ENCODE peak calls at places on chromosome 6, in six cellular contexts. D is T follicular helper cell, T is activated B cell treated with CpG ODN at 0.5 μM for 24 hours, J is NCI-H1092, Z is AG08395, W is brain microvascular endothelial cell. E is an unnamed sample.

GRCh38 chr6:95501032-95501904 is 76.1 kb upstream of the MANEA start:
- DNase-seq in D (no peak), T (no peak), J (no peak), Z (no peak), W (no peak), E (no peak)

GRCh38 chr6:93036835-93037234 is 382.5 kb downstream of the EPHA7 start:
- DNase-seq in D (no peak), T (no peak), J (no peak), Z (no peak), W (peak), E (no peak)

GRCh38 chr6:71498643-71499042 is 210.0 kb downstream of the OGFRL1 start:
- DNase-seq in D (no peak), T (no peak), J (no peak), Z (no peak), W (no peak), E (no peak)

GRCh38 chr6:36853325-36853724 is 14.1 kb upstream of the CPNE5 start:
- DNase-seq in D (no peak), T (no peak), J (no peak), Z (peak), W (peak), E (no peak)

GRCh38 chr6:93407186-93407585 is 12.2 kb downstream of the EPHA7 start:
- DNase-seq in D (no peak), T (no peak), J (peak), Z (no peak), W (no peak), E (peak)

GRCh38 chr6:99348823-99349619 is 453 bp downstream of the FAXC start:
- DNase-seq in D (no peak), T (no peak), J (no peak), Z (no peak), W (no peak), E (no peak)

GRCh38 chr6:109056661-109057060 is 38.0 kb downstream of the SESN1 start:
- DNase-seq in D (no peak), T (no peak), J (no peak), Z (no peak), W (no peak), E (no peak)

GRCh38 chr6:80872194-80872950 is 765.9 kb downstream of the BCKDHB start:
- DNase-seq in D (no peak), T (no peak), J (no peak), Z (no peak), W (peak), E (no peak)

GRCh38 chr6:166076625-166077024 is 91.0 kb downstream of the TBXT start:
- DNase-seq in D (no peak), T (no peak), J (no peak), Z (no peak), W (no peak), E (no peak)

GRCh38 chr6:11731423-11731822 is 47.2 kb downstream of the ADTRP start:
- DNase-seq in D (no peak), T (no peak), J (no peak), Z (no peak), W (no peak), E (no peak)

GRCh38 chr6:27726620-27727023 is 185.6 kb downstream of the OR2B2 start:
- DNase-seq in D (no peak), T (no peak), J (no peak), Z (no peak), W (peak), E (no peak)

GRCh38 chr6:113997106-113997505 is 26.2 kb upstream of the HDAC2 start:
- DNase-seq in D (no peak), T (no peak), J (no peak), Z (peak), W (peak), E (no peak)

GRCh38 chr6:163335671-163336545 is 78.6 kb upstream of the QKI start:
- DNase-seq in D (no peak), T (no peak), J (no peak), Z (no peak), W (peak), E (no peak)

GRCh38 chr6:5334341-5334740 is 73.0 kb downstream of the FARS2 start:
- DNase-seq in D (no peak), T (no peak), J (no peak), Z (no peak), W (no peak), E (no peak)

GRCh38 chr6:5728726-5729434 is 277.8 kb downstream of the NRN1 start:
- DNase-seq in D (no peak), T (no peak), J (no peak), Z (peak), W (no peak), E (peak)

GRCh38 chr6:5078121-5078695 is 6.9 kb upstream of the PPP1R3G start:
- DNase-seq in D (no peak), T (no peak), J (no peak), Z (no peak), W (no peak), E (no peak)

GRCh38 chr6:141744194-141744925 is 388.4 kb upstream of the GJE1 start:
- DNase-seq in D (no peak), T (no peak), J (no peak), Z (peak), W (no peak), E (no peak)

GRCh38 chr6:35445691-35446090 is 6.4 kb upstream of the FANCE start:
- DNase-seq in D (no peak), T (no peak), J (no peak), Z (no peak), W (no peak), E (no peak)

GRCh38 chr6:3517350-3517749 is 60.5 kb upstream of the SLC22A23 start:
- DNase-seq in D (no peak), T (no peak), J (no peak), Z (peak), W (peak), E (no peak)

GRCh38 chr6:45949256-45949655 is 66.4 kb downstream of the CLIC5 start:
- DNase-seq in D (no peak), T (no peak), J (no peak), Z (no peak), W (no peak), E (no peak)

GRCh38 chr6:113277111-113277510 is 580.0 kb upstream of the MARCKS start:
- DNase-seq in D (no peak), T (no peak), J (no peak), Z (no peak), W (no peak), E (no peak)

GRCh38 chr6:106069478-106069877 is 16.7 kb upstream of the PRDM1 start:
- DNase-seq in D (no peak), T (no peak), J (peak), Z (peak), W (peak), E (peak)

GRCh38 chr6:69835414-69836179 is 30.8 kb upstream of the COL19A1 start:
- DNase-seq in D (no peak), T (no peak), J (no peak), Z (peak), W (peak), E (no peak)

E was measured in NCI-H510A.